ENCODE peak calls at places on chromosomes 12 and 14, in four cellular contexts. A is H1, W is HepG2, M is K562. P is an unnamed sample.

GRCh38 chr14:68692216-68692615 is 100.7 kb downstream of the ZFP36L1 start:
- DNase-seq in W (no peak), A (no peak), M (no peak), P (no peak)

GRCh38 chr12:131091976-131092691 is 138.4 kb downstream of the ADGRD1 start:
- DNase-seq in A (no peak), M (no peak), W (no peak), P (peak)

GRCh38 chr12:6769003-6769389 is 2.8 kb downstream of the PTMS start:
- DNase-seq in A (peak), W (no peak), M (peak), P (no peak)

GRCh38 chr12:128983371-128983770 is 130.1 kb downstream of the GLT1D1 start:
- DNase-seq in W (no peak), A (no peak), M (no peak), P (no peak)

GRCh38 chr14:64060648-64061096 is 207.9 kb downstream of the SYNE2 start:
- DNase-seq in A (peak), M (peak), W (peak), P (no peak)

GRCh38 chr12:22684526-22685118 is 59.7 kb downstream of the ETNK1 start:
- DNase-seq in A (no peak), W (peak), M (peak), P (peak)

GRCh38 chr12:110718222-110718908 is 24.3 kb downstream of the PPP1CC start:
- DNase-seq in W (no peak), M (no peak), A (peak), P (no peak)

GRCh38 chr12:23099604-23100003 is 474.6 kb downstream of the ETNK1 start:
- DNase-seq in A (no peak), W (no peak), M (no peak), P (no peak)

GRCh38 chr12:3119745-3120660 is 42.8 kb downstream of the TSPAN9 start:
- DNase-seq in W (no peak), M (no peak), A (no peak), P (no peak)

GRCh38 chr12:11486623-11487444 is 91.5 kb upstream of the PRB2 start:
- DNase-seq in A (peak), W (peak), M (peak), P (peak)

GRCh38 chr14:103943673-103944072 is 1.3 kb upstream of the RD3L start:
- DNase-seq in W (no peak), A (no peak), M (peak), P (no peak)

GRCh38 chr12:52280319-52280795 is 5.9 kb downstream of the KRT86 start:
- DNase-seq in A (no peak), M (peak), W (peak), P (no peak)

GRCh38 chr12:78034025-78034424 is 203.3 kb downstream of the NAV3 start:
- DNase-seq in W (no peak), A (no peak), M (no peak), P (no peak)

GRCh38 chr12:51973560-51973959 is 22.1 kb downstream of the ACVR1B start:
- DNase-seq in W (no peak), M (no peak), A (no peak), P (no peak)

GRCh38 chr12:63802012-63802608 is 22.4 kb downstream of the RXYLT1 start:
- DNase-seq in W (no peak), A (no peak), M (peak), P (no peak)

GRCh38 chr14:102197317-102197850 is 57.7 kb downstream of the WDR20 start:
- DNase-seq in W (no peak), M (no peak), A (no peak), P (no peak)

GRCh38 chr14:76595266-76595665 is 166.0 kb upstream of the VASH1 start:
- DNase-seq in M (no peak), W (no peak), A (no peak), P (no peak)

DNA sequence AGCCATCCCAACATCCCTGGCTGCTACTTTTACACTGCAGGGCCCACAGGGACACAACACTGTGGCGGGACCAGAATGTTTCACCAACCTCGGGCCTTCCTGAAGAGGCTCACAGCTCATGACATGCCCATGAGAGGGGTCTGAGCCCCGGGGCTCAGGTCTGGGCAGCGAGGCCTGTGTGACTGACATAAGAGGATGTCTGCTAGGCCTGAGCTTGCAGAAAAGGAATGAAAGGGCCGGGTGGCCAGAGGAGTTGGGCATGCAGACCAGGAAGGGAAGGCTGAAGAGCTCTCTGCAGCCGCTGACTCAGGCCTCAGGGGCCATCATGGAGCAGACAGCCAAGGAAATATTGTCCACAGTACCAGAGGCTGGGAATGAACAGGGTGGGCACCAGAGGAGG is 18.3 kb upstream of the VSX2 start:
- DNase-seq in A (no peak), M (no peak), W (no peak), P (no peak)
- TF ChIP-seq JUND in A (no peak), M (no peak), W (no peak), P (no peak)

DNA sequence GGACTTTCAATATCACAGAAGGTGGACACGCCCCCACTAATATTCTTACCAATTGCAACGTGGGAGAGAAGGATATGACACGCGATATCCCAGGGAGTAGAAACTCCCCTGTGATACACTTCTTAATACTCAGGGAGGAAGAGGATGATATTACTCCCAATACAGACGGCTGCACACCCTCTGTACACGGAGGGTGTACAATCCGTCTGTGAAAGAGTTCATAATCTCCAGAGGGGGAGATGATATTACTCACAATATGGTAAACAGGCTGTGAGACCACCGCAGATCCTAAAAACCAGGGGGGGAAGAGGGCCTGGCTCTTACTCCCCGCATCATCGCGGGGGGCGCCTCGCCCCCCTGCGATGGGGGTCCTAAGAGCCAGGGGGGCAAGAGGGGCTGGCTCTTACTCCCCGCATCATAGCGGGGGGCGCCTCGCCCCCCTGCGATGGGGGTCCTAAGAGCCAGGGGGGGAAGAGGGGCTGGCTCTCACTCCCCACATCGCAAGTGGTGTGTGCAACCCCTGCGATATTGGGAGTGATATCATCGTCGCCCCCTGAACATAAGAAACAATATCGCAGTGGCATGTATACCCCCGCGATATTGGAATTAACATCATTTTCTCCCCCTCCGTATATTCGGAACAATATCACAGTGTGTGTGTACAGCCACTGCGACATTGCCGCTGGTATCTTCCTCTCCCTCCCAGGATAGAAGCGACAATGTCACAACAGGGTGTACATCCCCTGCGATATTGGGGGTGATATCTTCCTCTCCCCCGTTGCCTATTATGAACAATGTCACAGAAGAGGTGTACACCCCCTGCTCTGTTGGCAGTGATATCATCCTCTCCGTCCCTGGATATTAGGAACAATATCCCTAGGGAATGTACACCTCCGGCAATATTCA is 8.9 kb upstream of the CLEC6A start:
- DNase-seq in W (no peak), M (no peak), A (no peak), P (no peak)
- TF ChIP-seq BRCA1 in W (no peak), M (no peak), A (no peak), P (no peak)

DNA sequence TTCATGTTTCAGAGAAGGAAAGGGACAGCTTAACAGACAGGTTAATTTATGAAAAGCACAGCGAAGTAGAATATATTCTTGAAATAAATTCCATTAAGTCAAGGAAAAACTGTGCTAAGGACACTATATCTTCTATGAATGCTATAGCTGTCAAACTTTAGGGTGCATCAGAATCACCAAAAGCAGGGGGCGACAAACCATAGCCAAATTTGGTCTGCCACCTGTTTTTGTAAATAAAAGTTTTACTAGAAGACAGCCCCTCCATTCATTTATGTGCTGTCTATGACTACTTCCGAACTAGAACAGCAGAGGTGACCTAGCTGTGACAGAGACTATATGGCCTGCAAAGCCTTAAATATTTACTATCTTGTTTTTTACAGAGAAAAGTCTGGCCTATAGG is 25.9 kb downstream of the PPP4R3A start:
- DNase-seq in W (no peak), A (no peak), M (no peak), P (no peak)
- TF ChIP-seq JUND in W (no peak), A (no peak), M (no peak), P (no peak)

GRCh38 chr12:66683822-66684221 is 4.9 kb upstream of the GRIP1 start:
- DNase-seq in M (no peak), W (no peak), A (no peak), P (no peak)

GRCh38 chr12:66683073-66683472 is 4.2 kb upstream of the GRIP1 start:
- DNase-seq in A (no peak), M (no peak), W (no peak), P (no peak)

GRCh38 chr12:66676241-66676640 is 2.6 kb downstream of the GRIP1 start:
- DNase-seq in A (no peak), W (no peak), M (no peak), P (no peak)

GRCh38 chr12:66678640-66679268 is at the start of gene GRIP1:
- DNase-seq in M (no peak), W (no peak), A (no peak), P (no peak)

GRCh38 chr12:66679441-66680069 is 679 bp upstream of the GRIP1 start:
- DNase-seq in M (no peak), A (no peak), W (no peak), P (no peak)
- TF ChIP-seq BRCA1 in M (no peak), A (no peak), W (no peak), P (no peak)

GRCh38 chr14:70188292-70188607 is 501 bp downstream of the SLC8A3 start:
- DNase-seq in A (peak), M (no peak), W (no peak), P (no peak)
- TF ChIP-seq JUND in A (no peak), M (no peak), W (no peak), P (no peak)

DNA sequence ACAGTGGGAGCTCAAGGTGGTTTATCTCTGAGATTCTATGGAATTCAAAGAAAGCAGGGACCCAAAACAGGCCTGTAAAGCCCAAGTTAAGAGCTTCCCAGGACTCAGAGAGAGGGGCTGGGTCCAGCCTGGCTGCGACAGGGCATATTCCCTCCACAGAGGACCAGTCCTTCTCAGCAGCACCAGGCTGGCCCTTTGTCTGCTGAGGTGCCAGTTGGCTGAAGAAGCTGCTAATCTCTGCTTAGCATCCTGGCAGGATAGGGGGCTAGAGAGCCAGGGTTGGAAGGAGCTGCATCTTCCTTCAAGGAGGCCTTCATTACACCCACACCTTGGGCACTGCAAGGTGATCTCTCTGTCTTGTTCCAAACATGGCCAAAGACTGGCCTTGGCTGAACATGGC is 68.3 kb upstream of the TUNAR start:
- DNase-seq in M (no peak), W (no peak), A (peak), P (no peak)
- TF ChIP-seq BRCA1 in M (no peak), W (no peak), A (no peak), P (no peak)

GRCh38 chr14:100677925-100678765 is 48.5 kb upstream of the DLK1 start:
- DNase-seq in A (no peak), M (peak), W (no peak), P (no peak)
- TF ChIP-seq JUND in A (no peak), M (no peak), W (no peak), P (no peak)

P was measured in GM12878.